ENCODE peak calls at places on chromosomes 4 and X, in seven cellular contexts. O is PC-3, Q is left ventricle myocardium inferior, A is Caco-2, J is neural progenitor cell, E is IMR-90, B is HepG2. R is an unnamed sample.

GRCh38 chr4:184347251-184348239 is 126.8 kb downstream of the IRF2 start:
- DNase-seq in A (peak; percentile 29), E (peak; percentile 68), O (peak; percentile 68), Q (peak; percentile 37), B (no peak), J (peak; percentile 89), R (no peak)

GRCh38 chr4:163353054-163353453 is 9.4 kb downstream of the NPY5R start:
- DNase-seq in Q (no peak), J (no peak), A (no peak), B (no peak), E (no peak), O (no peak), R (no peak)

GRCh38 chr4:54882616-54883015 is 224.9 kb downstream of the KIT start:
- DNase-seq in J (no peak), Q (no peak), A (no peak), E (peak; percentile 32), O (no peak), B (no peak), R (no peak)

GRCh38 chr4:15755321-15755750 is 22.8 kb upstream of the CD38 start:
- DNase-seq in J (no peak), B (no peak), Q (no peak), E (peak; percentile 69), O (peak; percentile 73), A (no peak), R (no peak)

GRCh38 chr4:182143822-182144620 is 99.2 kb upstream of the TENM3 start:
- DNase-seq in B (no peak), O (peak; percentile 4), J (peak; percentile 88), A (peak; percentile 75), E (peak; percentile 83), Q (no peak), R (peak; percentile 74)

GRCh38 chrX:1306909-1307625 is 29.5 kb upstream of the IL3RA start:
- DNase-seq in Q (no peak), E (no peak), J (peak; percentile 10), B (no peak), A (no peak), O (no peak), R (no peak)

GRCh38 chrX:135384161-135384836 is 37.4 kb upstream of the SMIM10L2A start:
- DNase-seq in B (no peak), O (no peak), J (no peak), A (no peak), Q (no peak), E (no peak), R (no peak)

GRCh38 chr4:142156246-142156645 is 519.9 kb downstream of the IL15 start:
- DNase-seq in Q (no peak), O (no peak), E (no peak), A (no peak), B (no peak), J (no peak), R (no peak)

GRCh38 chr4:91471280-91471679 is 832.5 kb upstream of the GRID2 start:
- DNase-seq in A (no peak), J (no peak), O (no peak), Q (no peak), E (no peak), B (no peak), R (no peak)

GRCh38 chr4:127776620-127777019 is 5.5 kb upstream of the HSPA4L start:
- DNase-seq in Q (no peak), O (peak; percentile 33), B (peak; percentile 10), E (no peak), A (no peak), J (no peak), R (no peak)

GRCh38 chr4:152630361-152630760 is 49.4 kb downstream of the TMEM154 start:
- DNase-seq in B (no peak), Q (no peak), O (no peak), E (no peak), A (no peak), J (no peak), R (no peak)

GRCh38 chr4:59127748-59128147 is 2017.6 kb upstream of the IGFBP7 start:
- DNase-seq in O (no peak), E (no peak), A (no peak), J (no peak), B (no peak), Q (no peak), R (no peak)

GRCh38 chrX:77389891-77390290 is 57.3 kb upstream of the FGF16 start:
- DNase-seq in Q (no peak), A (no peak), O (peak; percentile 84), E (no peak), J (no peak), B (no peak), R (no peak)

GRCh38 chr4:12458621-12459020 is 1025.5 kb downstream of the RAB28 start:
- DNase-seq in A (no peak), B (no peak), O (peak; percentile 28), Q (no peak), J (no peak), E (no peak), R (no peak)

GRCh38 chrX:18895157-18895952 is 88.6 kb downstream of the PHKA2 start:
- DNase-seq in A (no peak), B (no peak), E (peak; percentile 37), J (no peak), O (no peak), Q (peak; percentile 50), R (no peak)

GRCh38 chr4:142715727-142716126 is 130.4 kb downstream of the INPP4B start:
- DNase-seq in Q (no peak), A (no peak), E (no peak), J (no peak), B (no peak), O (no peak), R (no peak)

GRCh38 chrX:69285881-69286545 is 120.8 kb upstream of the PJA1 start:
- DNase-seq in A (peak; percentile 62), E (no peak), O (peak; percentile 57), B (no peak), J (peak; percentile 82), Q (peak; percentile 67), R (peak; percentile 70)

GRCh38 chrX:153684447-153685178 is 3.1 kb upstream of the SLC6A8 start:
- DNase-seq in E (no peak), A (no peak), J (peak; percentile 94), B (peak; percentile 43), Q (no peak), O (no peak), R (no peak)

GRCh38 chrX:14871767-14872166 is 1.1 kb downstream of the FANCB start:
- DNase-seq in E (no peak), J (no peak), B (no peak), O (no peak), Q (no peak), A (no peak), R (no peak)

GRCh38 chr4:90403781-90404180 is 276.6 kb downstream of the CCSER1 start:
- DNase-seq in A (no peak), E (no peak), Q (no peak), O (no peak), B (no peak), J (no peak), R (no peak)

GRCh38 chrX:1464282-1465131 is 11.8 kb upstream of the ASMTL start:
- DNase-seq in A (no peak), J (no peak), E (no peak), Q (no peak), B (no peak), O (no peak), R (no peak)

DNA sequence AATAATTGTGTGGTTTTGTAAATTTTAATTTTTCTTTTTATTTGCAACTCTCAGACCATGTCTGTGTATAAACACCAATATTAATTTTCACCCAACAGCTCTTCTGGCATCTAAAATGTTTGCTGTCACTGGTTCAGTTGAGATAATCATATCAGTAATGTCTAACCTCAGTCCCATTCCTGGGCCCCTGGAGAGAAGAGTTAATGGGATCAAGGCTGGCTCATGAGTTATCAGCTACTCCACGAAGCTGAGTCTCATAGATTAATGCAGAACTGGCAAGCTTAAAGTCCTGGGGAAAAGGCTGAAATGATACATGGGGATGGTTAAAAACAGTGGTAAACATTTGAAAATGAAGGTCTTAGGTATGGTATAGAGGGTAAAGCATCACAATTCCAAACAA is 28.4 kb upstream of the TSPAN5 start:
- DNase-seq in E (no peak), J (no peak), O (no peak), A (no peak), B (no peak), Q (no peak), R (no peak)
- TF ChIP-seq CTCF in E (no peak), J (no peak), O (no peak), A (no peak), B (no peak), Q (no peak), R (no peak)

GRCh38 chrX:130118396-130118795 is 8.1 kb upstream of the ELF4 start:
- DNase-seq in E (peak; percentile 81), B (no peak), Q (no peak), J (no peak), O (peak; percentile 77), A (no peak), R (no peak)
- H3K27me3 ChIP-seq in E (no peaks in the 10 kb centered on the region), B (no peaks in the 10 kb centered on the region), Q (no peaks in the 10 kb centered on the region), J (peaks cover 41% of the 10 kb centered on the region), O (no peaks in the 10 kb centered on the region), A (no peaks in the 10 kb centered on the region), R (no peaks in the 10 kb centered on the region)

DNA sequence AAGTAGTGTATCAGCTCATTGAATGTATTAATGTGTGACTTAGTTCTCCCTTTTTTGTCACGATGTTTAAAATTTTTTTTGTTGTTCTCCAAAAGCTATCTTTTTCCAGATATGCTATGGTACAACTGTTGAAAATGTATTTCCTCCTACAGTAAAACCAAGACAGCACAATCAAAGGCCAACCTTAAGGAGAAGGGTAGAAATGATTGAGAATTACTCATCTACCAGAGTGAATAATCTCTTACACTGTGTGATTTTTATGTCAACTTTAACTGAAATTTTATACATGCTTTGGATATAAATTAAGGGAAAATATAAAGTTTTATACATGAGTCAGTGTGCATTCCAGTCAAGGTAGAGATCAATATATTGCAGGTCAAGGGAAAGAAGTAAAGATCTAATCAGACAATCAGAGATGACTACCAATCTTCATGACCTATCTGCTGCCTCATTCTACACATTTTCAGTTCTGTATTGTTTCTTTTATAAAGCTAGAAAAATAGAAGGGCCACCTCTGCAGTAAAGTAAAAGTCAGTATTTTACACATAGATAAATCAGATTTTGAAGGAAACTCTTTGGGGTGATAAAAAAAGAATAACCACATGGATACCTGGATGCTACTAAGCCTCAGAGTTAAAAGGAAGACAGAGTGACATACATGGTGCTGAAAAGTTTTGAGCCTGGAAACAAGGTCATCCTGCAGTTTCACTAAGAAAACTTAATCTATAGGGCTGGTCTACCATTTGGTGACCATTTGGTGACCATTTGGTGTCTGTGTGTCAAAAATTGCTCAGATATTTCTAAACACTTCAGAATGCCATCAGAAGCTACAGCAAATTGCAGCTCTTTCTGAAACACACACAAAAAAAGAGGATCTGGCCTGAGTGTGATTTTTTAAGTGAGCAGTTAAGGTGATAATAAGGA is 1.6 kb downstream of the FAM13A start:
- DNase-seq in B (no peak), O (peak; percentile 24), Q (no peak), A (no peak), J (peak; percentile 4), E (no peak), R (no peak)
- H3K4me3 ChIP-seq in B (no peak overlapping the region), O (peak overlapping the region; percentile 80), Q (peak overlapping the region; percentile 67), A (no peak overlapping the region), J (peak overlapping the region; percentile 79), E (peak overlapping the region; percentile 51), R (peak overlapping the region; percentile 75)

GRCh38 chrX:111445485-111445884 is 33.5 kb upstream of the DCX start:
- DNase-seq in A (peak; percentile 18), E (peak; percentile 32), J (peak; percentile 80), B (peak; percentile 21), O (peak; percentile 62), Q (no peak), R (no peak)
- TF ChIP-seq CTCF in A (peak; percentile 31), E (peak; percentile 55), J (peak; percentile 83), B (peak; percentile 51), O (peak; percentile 66), Q (peak; percentile 55), R (peak; percentile 59)

R was measured in BE2C.